ENCODE peak calls at places on chromosomes 16 and 17, in five cellular contexts. One of them, this sample, is unnamed.

GRCh38 chr17:78999056-78999768 is 10.4 kb downstream of the CANT1 start:
- DNase-seq in lower leg skin: peak; percentile 60
- DNase-seq in psoas muscle: no peak
- DNase-seq in right atrium auricular region: no peak
- DNase-seq in cardiac muscle cell: no peak
- DNase-seq in this sample: no peak

GRCh38 chr16:88681709-88682451 is 4.4 kb downstream of the SNAI3 start:
- DNase-seq in lower leg skin: peak; percentile 90
- DNase-seq in cardiac muscle cell: no peak
- DNase-seq in right atrium auricular region: peak; percentile 77
- DNase-seq in psoas muscle: no peak
- DNase-seq in this sample: peak; percentile 92

GRCh38 chr16:48385272-48385953 is at the start of gene SIAH1:
- DNase-seq in cardiac muscle cell: peak; percentile 94
- DNase-seq in right atrium auricular region: peak; percentile 81
- DNase-seq in lower leg skin: peak; percentile 96
- DNase-seq in psoas muscle: peak; percentile 88
- DNase-seq in this sample: peak; percentile 75

GRCh38 chr16:30748634-30749445 is 615 bp downstream of the PHKG2 start:
- DNase-seq in cardiac muscle cell: peak; percentile 47
- DNase-seq in lower leg skin: no peak
- DNase-seq in psoas muscle: peak; percentile 50
- DNase-seq in right atrium auricular region: no peak
- DNase-seq in this sample: no peak

GRCh38 chr17:33922971-33923370 is 332.1 kb upstream of the CCL2 start:
- DNase-seq in lower leg skin: peak; percentile 29
- DNase-seq in right atrium auricular region: no peak
- DNase-seq in psoas muscle: no peak
- DNase-seq in cardiac muscle cell: no peak
- DNase-seq in this sample: no peak

GRCh38 chr17:67212716-67213417 is 32.1 kb downstream of the HELZ start:
- DNase-seq in psoas muscle: no peak
- DNase-seq in right atrium auricular region: no peak
- DNase-seq in cardiac muscle cell: no peak
- DNase-seq in lower leg skin: no peak
- DNase-seq in this sample: no peak

GRCh38 chr17:33499025-33499424 is 205.9 kb upstream of the ASIC2 start:
- DNase-seq in right atrium auricular region: no peak
- DNase-seq in psoas muscle: no peak
- DNase-seq in cardiac muscle cell: no peak
- DNase-seq in lower leg skin: no peak
- DNase-seq in this sample: no peak

GRCh38 chr17:183021-183420 is 1.6 kb upstream of the DOC2B start:
- DNase-seq in cardiac muscle cell: no peak
- DNase-seq in psoas muscle: no peak
- DNase-seq in lower leg skin: no peak
- DNase-seq in right atrium auricular region: no peak
- DNase-seq in this sample: no peak

GRCh38 chr17:385195-385835 is 32.7 kb upstream of the RPH3AL start:
- DNase-seq in lower leg skin: peak; percentile 89
- DNase-seq in psoas muscle: peak; percentile 78
- DNase-seq in cardiac muscle cell: peak; percentile 62
- DNase-seq in right atrium auricular region: no peak
- DNase-seq in this sample: no peak

GRCh38 chr16:50478773-50479149 is 69.4 kb upstream of the NKD1 start:
- DNase-seq in cardiac muscle cell: no peak
- DNase-seq in psoas muscle: no peak
- DNase-seq in right atrium auricular region: no peak
- DNase-seq in lower leg skin: peak; percentile 80
- DNase-seq in this sample: no peak

GRCh38 chr17:33387406-33387805 is 94.3 kb upstream of the ASIC2 start:
- DNase-seq in lower leg skin: no peak
- DNase-seq in psoas muscle: no peak
- DNase-seq in right atrium auricular region: no peak
- DNase-seq in cardiac muscle cell: no peak
- DNase-seq in this sample: no peak

GRCh38 chr17:64209356-64209941 is 53.6 kb downstream of the TEX2 start:
- DNase-seq in lower leg skin: no peak
- DNase-seq in psoas muscle: no peak
- DNase-seq in right atrium auricular region: no peak
- DNase-seq in cardiac muscle cell: no peak
- DNase-seq in this sample: no peak

DNA sequence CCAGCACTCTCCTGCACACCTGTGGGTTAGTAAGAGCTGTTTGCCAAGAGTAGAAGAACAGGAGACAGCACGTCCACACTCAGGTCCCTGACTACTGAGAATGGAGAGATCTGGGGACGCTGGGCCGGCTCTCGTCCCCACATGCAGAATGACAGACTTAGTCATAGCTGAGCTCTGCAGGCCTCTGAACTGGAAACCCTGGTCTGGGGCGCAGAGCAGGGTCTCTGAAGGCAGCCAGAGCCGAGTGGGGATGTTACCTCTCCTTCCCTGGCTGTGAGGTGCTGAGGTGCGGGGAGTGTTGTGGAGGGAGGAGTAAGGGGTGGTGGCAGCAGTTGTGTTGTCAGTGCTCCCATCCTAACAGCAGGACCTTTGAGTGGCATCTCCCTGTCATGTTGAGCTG is 7.2 kb upstream of the JPT2 start:
- DNase-seq in right atrium auricular region: no peak
- DNase-seq in psoas muscle: no peak
- DNase-seq in lower leg skin: no peak
- DNase-seq in cardiac muscle cell: no peak
- DNase-seq in this sample: no peak
- TF ChIP-seq CTCF in right atrium auricular region: no peak
- TF ChIP-seq CTCF in psoas muscle: no peak
- TF ChIP-seq CTCF in lower leg skin: no peak
- TF ChIP-seq CTCF in cardiac muscle cell: no peak
- TF ChIP-seq CTCF in this sample: no peak

DNA sequence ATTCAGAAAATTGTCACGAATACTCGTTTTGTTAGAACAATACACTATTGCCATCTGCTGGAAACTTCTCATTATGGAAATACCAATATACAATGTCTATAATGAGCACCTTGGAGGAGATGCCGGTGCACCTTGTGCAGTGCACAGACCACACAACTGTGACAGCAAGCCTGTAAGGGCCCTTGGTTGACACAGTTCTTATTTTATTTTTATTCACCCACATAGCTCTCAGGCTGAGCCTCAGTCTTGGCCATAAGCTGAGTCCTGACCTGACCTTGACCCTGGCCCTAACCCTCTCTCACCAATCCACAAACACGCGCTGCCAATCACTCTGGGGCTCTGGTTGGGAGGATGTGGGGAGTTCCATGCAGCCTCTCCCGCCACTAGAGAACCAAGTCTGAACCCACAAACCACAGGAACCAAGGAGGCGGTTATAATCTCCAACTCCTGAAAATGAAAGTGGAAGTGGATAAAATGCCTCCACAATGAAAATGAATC is 7.6 kb downstream of the AIPL1 start:
- DNase-seq in cardiac muscle cell: no peak
- DNase-seq in lower leg skin: no peak
- DNase-seq in psoas muscle: no peak
- DNase-seq in right atrium auricular region: no peak
- DNase-seq in this sample: no peak
- TF ChIP-seq CTCF in cardiac muscle cell: no peak
- TF ChIP-seq CTCF in lower leg skin: no peak
- TF ChIP-seq CTCF in psoas muscle: no peak
- TF ChIP-seq CTCF in right atrium auricular region: no peak
- TF ChIP-seq CTCF in this sample: no peak

GRCh38 chr16:17658881-17659280 is 188.1 kb upstream of the XYLT1 start:
- DNase-seq in cardiac muscle cell: no peak
- DNase-seq in lower leg skin: no peak
- DNase-seq in right atrium auricular region: no peak
- DNase-seq in psoas muscle: no peak
- DNase-seq in this sample: no peak

DNA sequence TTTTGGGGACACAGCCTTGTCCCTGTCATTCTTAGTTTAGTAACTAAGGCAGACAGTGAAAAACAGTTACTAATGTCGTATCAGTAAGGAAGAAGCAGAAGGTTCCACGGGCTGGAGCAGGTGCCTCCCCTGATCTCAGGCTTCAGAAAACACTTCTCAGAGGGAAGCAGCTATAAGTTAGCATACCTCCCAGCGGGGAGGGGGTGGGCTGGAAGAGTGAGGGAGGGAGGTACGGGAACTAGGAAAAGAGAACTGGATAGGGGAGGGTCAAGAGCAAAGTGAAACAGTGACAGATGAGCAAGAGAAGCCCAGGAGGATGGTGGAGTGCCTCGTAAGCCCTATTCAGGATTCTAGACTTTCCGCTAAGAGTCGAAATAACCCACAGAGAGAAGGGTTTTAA is 186.3 kb upstream of the XYLT1 start:
- DNase-seq in cardiac muscle cell: no peak
- DNase-seq in psoas muscle: no peak
- DNase-seq in lower leg skin: no peak
- DNase-seq in right atrium auricular region: no peak
- DNase-seq in this sample: no peak
- TF ChIP-seq CTCF in cardiac muscle cell: no peak
- TF ChIP-seq CTCF in psoas muscle: no peak
- TF ChIP-seq CTCF in lower leg skin: no peak
- TF ChIP-seq CTCF in right atrium auricular region: no peak
- TF ChIP-seq CTCF in this sample: no peak

DNA sequence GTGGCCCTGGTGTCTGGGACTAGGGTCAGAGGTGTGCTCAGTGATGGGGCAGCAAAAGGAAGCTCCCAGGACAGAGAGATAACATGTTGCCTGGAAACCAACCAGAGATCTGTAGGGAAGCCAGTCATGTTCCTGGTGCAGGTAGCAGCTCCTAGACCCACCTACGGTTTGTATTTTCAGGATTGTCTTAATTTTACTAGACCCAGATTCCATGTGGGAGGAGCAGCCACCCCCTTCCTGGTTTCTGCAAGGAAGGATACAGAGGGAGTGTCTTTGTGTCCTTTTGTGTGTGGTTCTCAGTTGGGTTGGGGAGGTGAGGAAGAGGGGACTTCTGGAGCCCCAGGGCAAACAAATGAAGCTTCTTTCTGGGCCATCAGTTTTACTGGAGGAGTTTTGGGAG is 53.9 kb downstream of the MGAT5B start:
- DNase-seq in cardiac muscle cell: no peak
- DNase-seq in right atrium auricular region: no peak
- DNase-seq in lower leg skin: no peak
- DNase-seq in psoas muscle: no peak
- DNase-seq in this sample: no peak
- TF ChIP-seq CTCF in cardiac muscle cell: no peak
- TF ChIP-seq CTCF in right atrium auricular region: no peak
- TF ChIP-seq CTCF in lower leg skin: no peak
- TF ChIP-seq CTCF in psoas muscle: no peak
- TF ChIP-seq CTCF in this sample: no peak

DNA sequence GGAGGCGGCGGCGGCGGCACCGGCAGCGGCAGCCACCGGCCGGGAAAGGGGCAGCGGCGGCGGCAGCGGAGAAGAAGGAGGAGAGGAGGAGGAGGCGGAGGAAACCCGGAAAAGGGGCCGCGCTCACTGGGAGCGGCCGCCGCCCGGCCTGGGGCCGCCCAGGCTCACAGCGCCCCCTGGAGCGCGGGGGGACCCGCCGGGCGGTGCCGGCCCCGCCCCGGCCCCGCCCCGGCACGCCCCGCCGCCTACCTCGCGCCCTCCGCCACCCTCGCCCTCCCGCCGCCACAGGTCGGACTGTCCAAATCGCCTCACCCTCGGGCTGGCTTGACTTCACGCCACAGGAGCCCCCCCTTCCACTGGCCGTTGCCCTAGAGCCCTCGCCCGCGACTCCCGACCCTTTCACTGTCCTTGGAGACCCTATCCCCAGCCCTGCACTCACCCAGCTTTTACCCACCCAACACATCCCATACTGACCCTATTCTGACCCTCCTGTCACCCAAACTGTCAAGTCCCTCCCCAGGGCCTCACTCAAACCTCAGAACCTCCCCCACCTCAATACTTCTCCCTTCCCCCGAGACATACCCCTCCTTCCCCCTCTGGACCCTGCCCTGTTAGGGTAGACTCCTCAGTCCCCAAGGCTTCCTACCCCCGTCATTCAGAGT is at the start of gene CSNK2A2:
- DNase-seq in cardiac muscle cell: peak; percentile 90
- DNase-seq in psoas muscle: peak; percentile 75
- DNase-seq in lower leg skin: peak; percentile 91
- DNase-seq in right atrium auricular region: no peak
- DNase-seq in this sample: no peak
- TF ChIP-seq CTCF in cardiac muscle cell: peak; percentile 20
- TF ChIP-seq CTCF in psoas muscle: peak; percentile 61
- TF ChIP-seq CTCF in lower leg skin: no peak
- TF ChIP-seq CTCF in right atrium auricular region: peak; percentile 22
- TF ChIP-seq CTCF in this sample: no peak

GRCh38 chr16:24535827-24536226 is 3.5 kb upstream of the RBBP6 start:
- DNase-seq in psoas muscle: no peak
- DNase-seq in lower leg skin: no peak
- DNase-seq in cardiac muscle cell: no peak
- DNase-seq in right atrium auricular region: no peak
- DNase-seq in this sample: no peak
- TF ChIP-seq CTCF in psoas muscle: no peak
- TF ChIP-seq CTCF in lower leg skin: no peak
- TF ChIP-seq CTCF in cardiac muscle cell: peak; percentile 8
- TF ChIP-seq CTCF in right atrium auricular region: no peak
- TF ChIP-seq CTCF in this sample: no peak

GRCh38 chr16:57977418-57978069 is 6.6 kb upstream of the CNGB1 start:
- DNase-seq in right atrium auricular region: no peak
- DNase-seq in psoas muscle: no peak
- DNase-seq in lower leg skin: no peak
- DNase-seq in cardiac muscle cell: no peak
- DNase-seq in this sample: no peak
- TF ChIP-seq CTCF in right atrium auricular region: no peak
- TF ChIP-seq CTCF in psoas muscle: no peak
- TF ChIP-seq CTCF in lower leg skin: no peak
- TF ChIP-seq CTCF in cardiac muscle cell: no peak
- TF ChIP-seq CTCF in this sample: no peak

GRCh38 chr16:86158688-86159360 is 259.9 kb downstream of the IRF8 start:
- DNase-seq in right atrium auricular region: no peak
- DNase-seq in cardiac muscle cell: no peak
- DNase-seq in lower leg skin: no peak
- DNase-seq in psoas muscle: no peak
- DNase-seq in this sample: no peak
- TF ChIP-seq CTCF in right atrium auricular region: no peak
- TF ChIP-seq CTCF in cardiac muscle cell: no peak
- TF ChIP-seq CTCF in lower leg skin: no peak
- TF ChIP-seq CTCF in psoas muscle: no peak
- TF ChIP-seq CTCF in this sample: no peak

DNA sequence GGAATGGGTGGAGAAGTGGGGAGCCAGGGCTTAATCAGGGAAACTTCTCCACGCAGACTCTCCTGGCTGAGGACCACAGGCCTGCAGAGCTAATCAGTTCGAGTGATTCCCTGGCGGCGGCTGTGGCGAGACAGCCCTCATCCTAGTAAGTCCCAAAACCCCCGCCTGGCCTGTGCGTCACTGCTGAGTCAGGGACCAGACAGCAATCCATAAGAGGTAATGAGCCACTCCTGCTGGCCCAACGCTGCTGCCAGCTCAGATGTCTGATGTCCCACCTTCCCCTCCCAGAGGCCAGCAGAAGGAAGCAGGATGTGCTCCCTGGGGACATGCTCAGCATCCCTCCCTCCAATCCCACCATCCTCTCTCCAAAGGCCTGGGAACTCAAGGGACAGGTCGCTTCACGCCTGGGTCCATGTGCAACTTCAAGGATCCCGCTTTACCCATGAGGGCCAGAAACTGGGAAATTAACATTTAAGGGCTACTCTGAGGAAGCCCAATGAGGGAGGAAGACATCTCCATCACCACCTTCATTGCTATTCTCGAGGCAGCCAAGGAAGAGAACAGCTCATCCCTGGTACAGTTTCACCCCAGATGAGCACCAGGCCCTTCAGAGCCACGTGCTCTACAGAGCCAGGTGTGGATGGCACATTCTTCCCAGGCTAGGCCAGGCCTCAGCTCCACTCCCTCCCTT is 7.9 kb downstream of the ACLY start:
- DNase-seq in psoas muscle: no peak
- DNase-seq in lower leg skin: no peak
- DNase-seq in cardiac muscle cell: no peak
- DNase-seq in right atrium auricular region: no peak
- DNase-seq in this sample: no peak
- TF ChIP-seq CTCF in psoas muscle: no peak
- TF ChIP-seq CTCF in lower leg skin: no peak
- TF ChIP-seq CTCF in cardiac muscle cell: no peak
- TF ChIP-seq CTCF in right atrium auricular region: no peak
- TF ChIP-seq CTCF in this sample: no peak